ENCODE peak calls at places on chromosomes 4 and X, in eight cellular contexts. G is NCI-H774; E is AG04450; B is activated CD8-positive, alpha-beta T cell treated with anti-CD3 and anti-CD28 coated beads, Interleukin-2, amount 10 ng/mL, durations not matched to agents 7 days and 5 days; J is AG09319; M is activated naive CD4-positive, alpha-beta T cell treated with anti-CD3 and anti-CD28 coated beads for 36 hours; D is activated T-helper 1 cell treated with Interleukin-2 at 50 U/mL for 16 hours; H is left lung. T is an unnamed sample.

GRCh38 chr4:99180367-99181169 is 36.5 kb upstream of the ADH4 start:
- DNase-seq in D (no peak), H (no peak), M (no peak), B (no peak), J (peak), G (no peak), E (peak), T (no peak)

GRCh38 chr4:16443504-16444088 is 217.3 kb upstream of the TAPT1 start:
- DNase-seq in H (no peak), D (no peak), E (peak), M (no peak), J (no peak), B (no peak), G (peak), T (peak)

GRCh38 chr4:150938417-150938816 is 76.7 kb downstream of the LRBA start:
- DNase-seq in H (no peak), E (no peak), J (no peak), D (no peak), M (no peak), B (no peak), G (no peak), T (no peak)

GRCh38 chrX:40253770-40254169 is 156.0 kb upstream of the BCOR start:
- DNase-seq in J (no peak), H (no peak), D (no peak), G (no peak), E (no peak), B (no peak), M (no peak), T (no peak)

GRCh38 chrX:3290561-3290960 is 55.9 kb downstream of the MXRA5 start:
- DNase-seq in G (no peak), J (no peak), H (no peak), B (no peak), E (no peak), D (no peak), M (no peak), T (no peak)

GRCh38 chrX:27446423-27446822 is 16.7 kb downstream of the PPP4R3C start:
- DNase-seq in H (no peak), B (no peak), D (no peak), M (no peak), G (no peak), J (no peak), E (no peak), T (no peak)

GRCh38 chrX:46649421-46650260 is 76.1 kb downstream of the CHST7 start:
- DNase-seq in H (peak), D (no peak), B (no peak), J (no peak), E (no peak), G (no peak), M (no peak), T (peak)

GRCh38 chr4:128517739-128518510 is 230.3 kb upstream of the PGRMC2 start:
- DNase-seq in B (no peak), J (peak), H (peak), M (peak), D (no peak), E (peak), G (no peak), T (no peak)

GRCh38 chrX:23434356-23434884 is 99.8 kb downstream of the PTCHD1 start:
- DNase-seq in H (peak), M (no peak), D (no peak), B (no peak), J (peak), G (no peak), E (no peak), T (no peak)

GRCh38 chr4:57410331-57411052 is 300.3 kb upstream of the IGFBP7 start:
- DNase-seq in D (no peak), H (no peak), J (no peak), E (no peak), M (no peak), G (no peak), B (no peak), T (peak)

GRCh38 chr4:40507977-40508376 is 121.7 kb downstream of the RBM47 start:
- DNase-seq in E (no peak), H (no peak), G (no peak), J (no peak), D (no peak), M (peak), B (peak), T (no peak)

GRCh38 chr4:125573368-125573767 is 258.6 kb downstream of the FAT4 start:
- DNase-seq in H (no peak), D (no peak), J (no peak), E (no peak), G (no peak), B (no peak), M (no peak), T (no peak)

GRCh38 chrX:13430136-13430827 is 110.4 kb upstream of the ATXN3L start:
- DNase-seq in B (no peak), J (no peak), H (no peak), D (no peak), E (no peak), M (no peak), G (no peak), T (no peak)

GRCh38 chr4:139815646-139816601 is 150.3 kb downstream of the MGST2 start:
- DNase-seq in G (no peak), E (peak), J (peak), M (peak), B (no peak), D (no peak), H (peak), T (peak)

GRCh38 chr4:7539659-7540058 is 104.9 kb upstream of the PSAPL1 start:
- DNase-seq in E (no peak), J (no peak), D (peak), M (peak), G (no peak), H (no peak), B (peak), T (no peak)

GRCh38 chr4:87209182-87209581 is 11.2 kb downstream of the KLHL8 start:
- DNase-seq in J (no peak), M (no peak), D (no peak), E (no peak), H (no peak), G (no peak), B (no peak), T (no peak)

T was measured in head of caudate nucleus.